ENCODE peak calls at places on chromosomes 16 and 17, in seven cellular contexts. D is tibial nerve, N is iPS DF 6.9, Q is fibroblast of lung, T is PC-9, C is aorta, S is lower lobe of right lung. M is an unnamed sample.
A peak's percentile ranks its signal among the peaks of the same experiment; 100 is the strongest.

GRCh38 chr17:50275279-50275678 is 1.0 kb downstream of the TMEM92 start:
- DNase-seq in D (no peak), N (no peak), Q (no peak), T (no peak), C (no peak), S (peak; percentile 32), M (peak; percentile 22)

GRCh38 chr16:65070831-65071230 is 51.0 kb downstream of the CDH11 start:
- DNase-seq in D (peak; percentile 60), N (no peak), Q (peak; percentile 98), T (no peak), C (peak; percentile 81), S (no peak), M (peak; percentile 77)

GRCh38 chr16:75074920-75075687 is 41.5 kb downstream of the LDHD start:
- DNase-seq in D (no peak), N (no peak), Q (no peak), T (no peak), C (no peak), S (no peak), M (peak; percentile 80)

GRCh38 chr17:44082206-44082605 is 11.7 kb downstream of the G6PC3 start:
- DNase-seq in D (no peak), N (no peak), Q (no peak), T (peak; percentile 40), C (no peak), S (peak; percentile 24), M (no peak)

GRCh38 chr16:82949016-82949415 is 322.2 kb downstream of the CDH13 start:
- DNase-seq in D (no peak), N (no peak), Q (no peak), T (no peak), C (no peak), S (no peak), M (no peak)

GRCh38 chr16:69465083-69465721 is 40.8 kb downstream of the CYB5B start:
- DNase-seq in D (no peak), N (no peak), Q (peak; percentile 78), T (no peak), C (no peak), S (no peak), M (no peak)

GRCh38 chr17:78805301-78805700 is 23.2 kb upstream of the CYTH1 start:
- DNase-seq in D (no peak), N (no peak), Q (no peak), T (no peak), C (no peak), S (no peak), M (no peak)

GRCh38 chr17:65696739-65697394 is 135.4 kb upstream of the AXIN2 start:
- DNase-seq in D (no peak), N (no peak), Q (peak; percentile 33), T (no peak), C (no peak), S (no peak), M (no peak)

GRCh38 chr16:74874912-74875311 is 100.3 kb upstream of the FA2H start:
- DNase-seq in D (no peak), N (no peak), Q (no peak), T (peak; percentile 76), C (no peak), S (no peak), M (no peak)

GRCh38 chr17:45172541-45173286 is 11.0 kb downstream of the HEXIM2 start:
- DNase-seq in D (no peak), N (no peak), Q (peak; percentile 73), T (peak; percentile 97), C (peak; percentile 90), S (peak; percentile 74), M (peak; percentile 94)

GRCh38 chr17:7888184-7888920 is at the start of gene CHD3:
- DNase-seq in D (no peak), N (no peak), Q (peak; percentile 38), T (peak; percentile 82), C (no peak), S (no peak), M (no peak)

GRCh38 chr17:74917430-74917829 is 5.6 kb downstream of the USH1G start:
- DNase-seq in D (no peak), N (no peak), Q (no peak), T (no peak), C (no peak), S (no peak), M (no peak)

GRCh38 chr16:31131416-31131815 is 4.1 kb downstream of the PRSS8 start:
- DNase-seq in D (no peak), N (no peak), Q (no peak), T (no peak), C (no peak), S (no peak), M (no peak)
- H3K27ac ChIP-seq in D (no peak overlapping the region), N (no peak overlapping the region), Q (no peak overlapping the region), T (peak overlapping the region; percentile 91), C (no peak overlapping the region), S (peak overlapping the region; percentile 96), M (peak overlapping the region; percentile 90)

GRCh38 chr17:27622914-27623313 is 8.1 kb upstream of the LGALS9 start:
- DNase-seq in D (no peak), N (no peak), Q (no peak), T (no peak), C (no peak), S (no peak), M (no peak)
- H3K36me3 ChIP-seq in D (peaks cover 2% of the 10 kb centered on the region), N (peaks cover 6% of the 10 kb centered on the region), Q (no peaks in the 10 kb centered on the region), T (no peaks in the 10 kb centered on the region), C (peaks cover 5% of the 10 kb centered on the region), S (peaks cover 92% of the 10 kb centered on the region), M (peaks cover 50% of the 10 kb centered on the region)

GRCh38 chr16:85987750-85988078 is 88.8 kb downstream of the IRF8 start:
- DNase-seq in D (no peak), N (no peak), Q (no peak), T (no peak), C (peak; percentile 16), S (no peak), M (no peak)

GRCh38 chr16:85988306-85988705 is 89.3 kb downstream of the IRF8 start:
- DNase-seq in D (no peak), N (no peak), Q (no peak), T (no peak), C (peak; percentile 20), S (no peak), M (peak; percentile 22)

GRCh38 chr16:85989863-85990643 is 91.1 kb downstream of the IRF8 start:
- DNase-seq in D (no peak), N (no peak), Q (no peak), T (no peak), C (peak; percentile 30), S (no peak), M (peak; percentile 12)

GRCh38 chr16:85989376-85989775 is 90.4 kb downstream of the IRF8 start:
- DNase-seq in D (no peak), N (no peak), Q (no peak), T (no peak), C (peak; percentile 16), S (no peak), M (peak; percentile 34)

GRCh38 chr16:85988723-85989313 is 89.9 kb downstream of the IRF8 start:
- DNase-seq in D (no peak), N (no peak), Q (no peak), T (no peak), C (peak; percentile 30), S (no peak), M (peak; percentile 38)
- H3K4me1 ChIP-seq in D (no peaks in the 10 kb centered on the region), N (no peaks in the 10 kb centered on the region), Q (no peaks in the 10 kb centered on the region), T (no peaks in the 10 kb centered on the region), C (no peaks in the 10 kb centered on the region), S (peaks cover 19% of the 10 kb centered on the region), M (peaks cover 5% of the 10 kb centered on the region)

DNA sequence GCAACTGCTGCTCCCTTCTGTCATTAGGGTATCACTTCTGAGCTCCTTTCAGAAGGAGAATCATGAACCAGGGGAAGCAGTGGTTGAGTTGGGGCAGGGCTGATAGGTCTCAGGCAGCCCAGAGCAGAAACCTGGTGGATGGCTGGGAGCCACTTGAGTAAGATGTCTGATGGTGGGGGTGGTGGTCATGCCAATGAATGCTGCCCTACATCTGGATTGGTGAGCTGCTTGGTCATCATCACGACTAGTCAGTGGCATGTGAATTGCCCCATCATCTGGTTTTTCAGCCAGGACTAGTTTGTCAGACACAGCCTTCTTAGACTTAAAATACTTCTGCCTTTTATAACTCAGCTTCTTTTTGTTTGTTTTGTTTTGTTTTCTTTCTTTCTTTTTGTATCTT is 2.6 kb downstream of the GID4 start:
- DNase-seq in D (no peak), N (no peak), Q (peak; percentile 29), T (peak; percentile 32), C (no peak), S (no peak), M (no peak)
- H3K27ac ChIP-seq in D (no peak overlapping the region), N (no peak overlapping the region), Q (no peak overlapping the region), T (no peak overlapping the region), C (no peak overlapping the region), S (no peak overlapping the region), M (no peak overlapping the region)

GRCh38 chr16:72285728-72286127 is 113.8 kb upstream of the PMFBP1 start:
- DNase-seq in D (no peak), N (no peak), Q (peak; percentile 54), T (no peak), C (no peak), S (no peak), M (no peak)

GRCh38 chr16:72278301-72278700 is 106.3 kb upstream of the PMFBP1 start:
- DNase-seq in D (no peak), N (no peak), Q (no peak), T (no peak), C (no peak), S (no peak), M (no peak)

GRCh38 chr16:72284042-72284789 is 112.3 kb upstream of the PMFBP1 start:
- DNase-seq in D (no peak), N (no peak), Q (no peak), T (no peak), C (no peak), S (no peak), M (no peak)

GRCh38 chr16:72285324-72285723 is 113.4 kb upstream of the PMFBP1 start:
- DNase-seq in D (no peak), N (peak; percentile 11), Q (no peak), T (no peak), C (no peak), S (no peak), M (no peak)

GRCh38 chr16:72282338-72282737 is 110.4 kb upstream of the PMFBP1 start:
- DNase-seq in D (no peak), N (no peak), Q (no peak), T (no peak), C (no peak), S (no peak), M (no peak)
- H3K36me3 ChIP-seq in D (no peaks in the 10 kb centered on the region), N (no peaks in the 10 kb centered on the region), Q (no peaks in the 10 kb centered on the region), T (no peaks in the 10 kb centered on the region), C (no peaks in the 10 kb centered on the region), S (no peaks in the 10 kb centered on the region), M (no peaks in the 10 kb centered on the region)

GRCh38 chr16:81530814-81531213 is 86.2 kb downstream of the CMIP start:
- DNase-seq in D (no peak), N (no peak), Q (no peak), T (no peak), C (peak; percentile 33), S (peak; percentile 5), M (peak; percentile 25)
- H3K4me1 ChIP-seq in D (peaks cover 12% of the 10 kb centered on the region), N (no peaks in the 10 kb centered on the region), Q (peaks cover 3% of the 10 kb centered on the region), T (peaks cover 25% of the 10 kb centered on the region), C (no peaks in the 10 kb centered on the region), S (peaks cover 25% of the 10 kb centered on the region), M (peaks cover 32% of the 10 kb centered on the region)

GRCh38 chr17:66778531-66778930 is 56.4 kb upstream of the CACNG5 start:
- DNase-seq in D (no peak), N (no peak), Q (no peak), T (no peak), C (no peak), S (no peak), M (no peak)
- H3K27ac ChIP-seq in D (no peak overlapping the region), N (no peak overlapping the region), Q (no peak overlapping the region), T (no peak overlapping the region), C (no peak overlapping the region), S (no peak overlapping the region), M (no peak overlapping the region)

M was measured in kidney.